ENCODE peak calls at places on chromosomes 2 and 18, in five cellular contexts. H, I, B, W and D are unnamed samples.

GRCh38 chr2:239190921-239191885 is 209.6 kb downstream of the HDAC4 start:
- DNase-seq in H (no peak), I (peak), B (no peak), W (no peak), D (no peak)

GRCh38 chr2:27792759-27793158 is 21.2 kb downstream of the MRPL33 start:
- DNase-seq in H (no peak), I (no peak), B (no peak), W (no peak), D (no peak)

GRCh38 chr2:184597996-184598312 is 375 bp upstream of the ZNF804A start:
- DNase-seq in H (no peak), I (no peak), B (no peak), W (no peak), D (no peak)

GRCh38 chr18:67417864-67418523 is 98.5 kb downstream of the DSEL start:
- DNase-seq in H (no peak), I (no peak), B (no peak), W (peak), D (no peak)

GRCh38 chr2:61889212-61889956 is 928 bp upstream of the CCT4 start:
- DNase-seq in H (no peak), I (no peak), B (peak), W (no peak), D (no peak)

GRCh38 chr2:11419781-11420180 is 46.2 kb downstream of the E2F6 start:
- DNase-seq in H (no peak), I (peak), B (no peak), W (no peak), D (no peak)

GRCh38 chr2:208049441-208049840 is 24.1 kb upstream of the PLEKHM3 start:
- DNase-seq in H (no peak), I (no peak), B (no peak), W (no peak), D (no peak)

GRCh38 chr2:222043897-222044296 is 254.9 kb downstream of the PAX3 start:
- DNase-seq in H (no peak), I (no peak), B (no peak), W (no peak), D (no peak)

GRCh38 chr2:112933261-112933660 is 22.3 kb downstream of the IL37 start:
- DNase-seq in H (no peak), I (no peak), B (no peak), W (no peak), D (no peak)

GRCh38 chr2:232348936-232349335 is 29.6 kb upstream of the ALPP start:
- DNase-seq in H (no peak), I (no peak), B (no peak), W (no peak), D (no peak)

GRCh38 chr2:229901819-229902218 is 20.0 kb downstream of the TRIP12 start:
- DNase-seq in H (no peak), I (no peak), B (no peak), W (no peak), D (peak)

GRCh38 chr2:164735309-164735919 is 106.2 kb downstream of the COBLL1 start:
- DNase-seq in H (peak), I (no peak), B (no peak), W (no peak), D (no peak)

GRCh38 chr18:73563345-73563744 is 584.3 kb downstream of the FBXO15 start:
- DNase-seq in H (no peak), I (no peak), B (no peak), W (no peak), D (no peak)

GRCh38 chr2:47073641-47074040 is 81.5 kb downstream of the STPG4 start:
- DNase-seq in H (no peak), I (no peak), B (no peak), W (no peak), D (no peak)

GRCh38 chr2:231563378-231563961 is 29.2 kb upstream of the TEX44 start:
- DNase-seq in H (peak), I (peak), B (peak), W (peak), D (peak)

GRCh38 chr18:46437019-46437418 is 220.0 kb downstream of the LOXHD1 start:
- DNase-seq in H (no peak), I (no peak), B (no peak), W (no peak), D (no peak)

GRCh38 chr2:218271865-218272530 is 1.7 kb downstream of the PNKD start:
- DNase-seq in H (no peak), I (no peak), B (no peak), W (no peak), D (no peak)

GRCh38 chr18:35010983-35011382 is 30.2 kb upstream of the MAPRE2 start:
- DNase-seq in H (no peak), I (peak), B (no peak), W (no peak), D (no peak)

GRCh38 chr2:212520340-212520739 is 18.3 kb downstream of the ERBB4 start:
- DNase-seq in H (no peak), I (no peak), B (no peak), W (no peak), D (no peak)
- TF ChIP-seq CTCF in H (no peak), I (peak), B (no peak), W (no peak), D (peak)

DNA sequence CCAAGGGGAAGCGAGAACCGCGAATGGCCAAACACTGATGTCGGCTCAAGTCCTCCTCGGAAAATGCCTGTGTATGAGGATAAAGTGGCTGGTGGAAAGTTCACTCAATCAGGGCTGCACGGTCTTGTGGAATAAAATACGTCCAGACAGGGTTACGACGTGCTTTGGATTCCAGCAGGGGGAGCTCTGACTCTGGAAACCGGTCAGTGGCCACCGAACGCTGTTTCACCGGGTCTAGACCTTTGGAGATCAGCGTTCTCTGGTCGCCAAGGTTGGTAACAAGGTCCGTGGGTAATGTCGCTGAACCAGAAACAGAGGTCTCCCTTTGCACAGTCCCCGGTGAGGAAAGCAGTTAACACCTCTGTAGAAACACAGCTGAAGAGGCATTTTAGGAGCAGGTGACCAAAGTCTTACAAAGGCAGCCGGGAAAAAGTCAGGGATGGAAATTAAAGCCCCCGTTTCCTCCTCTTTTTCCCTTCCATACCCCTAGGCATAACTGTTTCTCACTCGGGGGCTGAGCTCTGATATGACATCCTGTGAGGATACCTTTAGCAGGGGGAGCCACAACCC is 47.8 kb downstream of the CDCA7 start:
- DNase-seq in H (peak), I (peak), B (peak), W (peak), D (peak)
- H3K4me3 ChIP-seq in H (peak), I (no peak), B (no peak), W (no peak), D (peak)

GRCh38 chr2:715847-716573 is 38.8 kb upstream of the TMEM18 start:
- DNase-seq in H (no peak), I (no peak), B (no peak), W (no peak), D (no peak)
- TF ChIP-seq CTCF in H (no peak), I (peak), B (no peak), W (peak), D (peak)

DNA sequence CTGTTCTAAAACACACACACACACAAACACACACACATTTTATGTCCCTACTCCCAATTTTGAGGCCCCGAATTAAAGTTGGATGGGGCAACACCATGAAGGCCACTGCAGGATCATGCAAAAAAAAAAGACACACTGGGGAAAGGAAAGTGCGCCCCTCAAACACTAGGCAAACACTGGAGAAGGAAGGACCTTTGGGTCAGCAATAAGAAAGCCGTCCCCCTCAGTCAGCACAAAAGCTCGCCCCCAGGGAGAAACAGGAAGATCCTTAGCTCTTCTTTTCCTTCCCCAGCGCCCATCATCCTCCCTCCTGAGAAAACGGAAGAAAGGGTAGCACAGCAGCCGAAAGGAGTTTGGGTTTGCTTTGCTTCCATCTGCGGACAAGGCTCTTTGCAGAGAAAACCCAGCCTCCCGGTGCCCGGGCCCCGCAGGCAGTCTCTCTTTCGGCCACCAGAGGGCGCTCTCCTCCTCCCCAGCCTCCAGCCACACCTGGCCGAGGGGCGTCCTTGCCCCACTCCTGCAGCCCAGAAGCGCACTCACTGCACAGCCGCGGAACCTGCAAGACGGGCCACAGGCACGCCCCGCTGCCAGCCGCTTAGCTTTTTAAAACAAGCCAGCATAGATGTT is 248.5 kb downstream of the CDH20 start:
- DNase-seq in H (peak), I (peak), B (peak), W (no peak), D (no peak)
- H3K4me3 ChIP-seq in H (peak), I (no peak), B (peak), W (no peak), D (peak)

DNA sequence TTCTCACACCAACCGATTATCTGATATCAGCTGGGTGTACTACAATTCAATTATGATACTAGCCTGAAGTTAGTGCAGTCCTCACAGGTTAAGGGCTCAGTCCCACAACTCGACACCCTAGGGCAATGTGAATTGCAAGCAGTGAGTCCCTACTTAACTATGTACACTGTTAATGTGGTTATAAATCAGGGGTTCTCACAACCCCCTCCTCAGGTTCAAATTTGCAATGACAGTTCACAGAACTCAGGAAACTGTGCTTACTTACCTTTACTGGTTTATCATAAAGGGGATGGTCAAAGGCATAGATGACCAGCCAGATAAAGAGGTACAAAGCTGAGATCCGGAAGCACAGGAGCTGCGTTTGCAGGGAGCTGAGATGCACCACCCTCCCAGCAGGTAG is 1379.1 kb upstream of the CDH2 start:
- DNase-seq in H (no peak), I (no peak), B (no peak), W (no peak), D (no peak)
- TF ChIP-seq CTCF in H (no peak), I (no peak), B (no peak), W (no peak), D (no peak)

DNA sequence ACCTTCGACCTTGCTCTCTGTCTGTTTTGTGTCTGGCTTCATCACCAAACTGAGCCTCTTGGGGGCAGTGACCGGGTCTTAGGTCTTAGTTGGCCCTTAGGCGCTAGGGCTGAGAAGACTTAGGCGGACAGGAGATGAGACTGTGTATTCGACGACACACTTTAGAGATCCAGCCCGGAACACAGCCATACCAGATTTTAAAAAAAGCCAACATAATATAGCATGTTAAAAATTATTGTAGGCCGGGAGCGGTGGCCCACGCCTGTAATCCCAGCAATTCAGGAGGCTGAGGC is 9.5 kb upstream of the PROC start:
- DNase-seq in H (no peak), I (no peak), B (no peak), W (no peak), D (no peak)
- H3K4me3 ChIP-seq in H (peak), I (no peak), B (no peak), W (no peak), D (no peak)

GRCh38 chr18:75480487-75480886 is 53.0 kb upstream of the SMIM21 start:
- DNase-seq in H (no peak), I (no peak), B (no peak), W (no peak), D (no peak)

GRCh38 chr18:75478996-75479870 is 51.7 kb upstream of the SMIM21 start:
- DNase-seq in H (no peak), I (no peak), B (no peak), W (peak), D (no peak)

GRCh38 chr18:75477913-75478312 is 50.4 kb upstream of the SMIM21 start:
- DNase-seq in H (no peak), I (no peak), B (no peak), W (no peak), D (no peak)

GRCh38 chr18:75483662-75484061 is 56.2 kb upstream of the SMIM21 start:
- DNase-seq in H (no peak), I (no peak), B (no peak), W (no peak), D (no peak)

GRCh38 chr18:75482880-75483279 is 55.4 kb upstream of the SMIM21 start:
- DNase-seq in H (no peak), I (no peak), B (no peak), W (no peak), D (no peak)
- TF ChIP-seq CTCF in H (no peak), I (no peak), B (no peak), W (no peak), D (no peak)

GRCh38 chr2:24083567-24084385 is 858 bp downstream of the TP53I3 start:
- DNase-seq in H (no peak), I (peak), B (peak), W (peak), D (peak)

GRCh38 chr2:24086241-24086640 is 1.6 kb upstream of the TP53I3 start:
- DNase-seq in H (no peak), I (no peak), B (no peak), W (no peak), D (no peak)

GRCh38 chr2:24084386-24085375 is at the start of gene TP53I3:
- DNase-seq in H (peak), I (peak), B (peak), W (peak), D (peak)

GRCh38 chr2:24080721-24081120 is 3.9 kb downstream of the TP53I3 start:
- DNase-seq in H (no peak), I (no peak), B (no peak), W (no peak), D (no peak)

DNA sequence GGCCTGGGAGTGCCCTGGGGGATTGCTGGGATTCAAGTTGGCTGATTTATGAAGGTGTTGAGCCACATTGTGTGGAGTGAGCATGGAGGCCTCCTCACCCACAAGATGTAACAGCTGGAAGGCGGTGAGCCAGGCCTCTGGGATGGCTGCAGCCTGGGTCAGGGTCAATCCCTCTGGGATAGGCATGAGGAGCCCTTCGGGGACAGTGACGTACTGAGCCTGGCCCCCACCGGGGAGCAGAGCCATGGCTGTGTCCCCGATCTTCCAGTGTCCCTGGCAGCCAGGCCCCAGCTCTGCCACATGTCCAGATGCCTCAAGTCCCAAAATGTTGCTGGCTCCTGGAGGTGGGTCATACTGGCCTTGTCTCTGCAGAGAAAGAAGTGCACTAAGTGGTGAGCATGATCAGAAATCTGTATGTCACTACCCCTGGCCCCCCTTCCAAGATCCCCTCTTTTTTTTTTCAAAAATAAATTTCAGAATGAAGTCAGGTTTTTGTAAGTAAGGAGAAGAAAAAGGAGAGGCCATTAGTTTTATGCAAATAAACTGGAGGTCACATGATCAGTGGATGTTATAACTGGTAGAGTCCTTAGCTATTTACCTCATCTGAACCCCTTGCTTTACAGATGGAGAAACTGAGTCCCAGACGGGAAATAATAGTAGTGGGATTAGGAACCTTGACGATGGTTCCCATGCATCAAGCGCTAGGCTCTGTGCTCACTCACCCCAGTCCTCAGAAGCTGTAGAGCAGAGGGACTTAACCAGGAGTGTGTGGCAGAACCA is 1.7 kb downstream of the TP53I3 start:
- DNase-seq in H (no peak), I (no peak), B (no peak), W (no peak), D (no peak)
- H3K4me3 ChIP-seq in H (peak), I (no peak), B (no peak), W (peak), D (peak)

DNA sequence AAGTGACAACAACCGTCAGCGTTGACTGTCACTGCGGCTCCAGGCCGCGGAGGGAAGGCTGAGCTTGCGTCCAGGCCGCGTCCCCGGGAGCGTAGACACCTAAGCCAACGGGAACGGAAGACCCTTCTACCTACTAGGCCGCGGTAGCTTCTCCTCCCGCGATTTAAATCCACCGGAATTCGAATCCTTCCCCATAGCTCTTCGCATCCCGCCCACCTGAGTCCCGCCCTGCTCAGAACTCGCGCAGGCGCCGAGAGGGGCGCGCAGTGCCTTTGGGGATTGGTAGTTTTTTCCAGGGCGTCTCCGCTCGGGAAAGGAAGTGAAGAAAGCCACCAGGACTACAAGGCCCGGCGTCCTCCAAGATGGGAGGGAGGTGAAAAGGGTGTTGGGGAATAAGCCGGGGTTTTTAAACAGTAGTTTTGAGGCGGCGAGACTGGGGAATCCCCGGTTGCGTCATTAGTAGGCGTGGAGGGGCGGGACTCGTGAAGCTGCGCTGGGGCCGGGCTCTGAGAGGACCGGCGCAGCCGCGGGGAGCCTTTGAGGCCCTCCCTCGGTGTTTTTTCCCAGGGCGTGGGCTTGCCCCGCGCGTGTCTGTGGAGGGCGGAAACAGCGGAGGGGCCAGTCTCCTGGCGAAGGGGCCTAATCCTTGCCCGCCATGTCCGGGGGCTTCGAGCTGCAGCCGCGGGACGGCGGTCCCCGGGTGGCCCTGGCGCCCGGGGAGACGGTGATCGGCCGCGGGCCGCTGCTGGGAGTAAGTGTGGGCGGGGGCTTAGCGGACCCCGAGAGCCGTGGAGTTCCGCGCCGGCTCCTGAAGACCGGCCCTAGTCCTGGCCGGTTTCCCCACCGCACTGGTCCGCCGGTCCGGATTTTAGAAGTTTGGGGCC is at the start of the genes APLF and FBXO48:
- DNase-seq in H (peak), I (peak), B (peak), W (peak), D (peak)
- TF ChIP-seq CTCF in H (no peak), I (no peak), B (no peak), W (no peak), D (no peak)

GRCh38 chr2:19348692-19349091 is 9.7 kb downstream of the OSR1 start:
- DNase-seq in H (no peak), I (no peak), B (no peak), W (no peak), D (no peak)
- H3K4me3 ChIP-seq in H (peak), I (no peak), B (no peak), W (no peak), D (peak)